ENCODE peak calls at places on chromosomes 13 and 19, in six cellular contexts. N is lung, S is astrocyte of the spinal cord, R is mucosa of descending colon, H is fibroblast of pulmonary artery, G is foreskin fibroblast. M is an unnamed sample.

GRCh38 chr13:50599046-50599445 is 244.4 kb downstream of the DLEU7 start:
- DNase-seq in N (no peak), G (no peak), R (no peak), S (no peak), H (no peak), M (no peak)

GRCh38 chr13:80558074-80558473 is 217.1 kb upstream of the SPRY2 start:
- DNase-seq in N (no peak), R (no peak), G (peak), H (no peak), S (no peak), M (no peak)

GRCh38 chr13:101325423-101325822 is 90.9 kb downstream of the NALCN start:
- DNase-seq in G (no peak), R (no peak), S (no peak), N (no peak), H (no peak), M (no peak)

GRCh38 chr19:3692141-3693029 is 7.9 kb downstream of the PIP5K1C start:
- DNase-seq in N (no peak), R (no peak), H (no peak), S (no peak), G (no peak), M (no peak)

GRCh38 chr19:32748497-32748896 is 28.9 kb downstream of the TDRD12 start:
- DNase-seq in S (no peak), R (no peak), G (no peak), H (no peak), N (no peak), M (no peak)

GRCh38 chr13:43991773-43992201 is 112.1 kb downstream of the LACC1 start:
- DNase-seq in G (no peak), S (no peak), H (no peak), N (no peak), R (no peak), M (no peak)

GRCh38 chr13:59891053-59891452 is 272.7 kb downstream of the DIAPH3 start:
- DNase-seq in H (no peak), G (no peak), S (no peak), R (no peak), N (no peak), M (no peak)

GRCh38 chr19:23482829-23483228 is 87.6 kb upstream of the ZNF91 start:
- DNase-seq in S (no peak), N (no peak), H (no peak), R (no peak), G (no peak), M (no peak)

GRCh38 chr19:36577271-36577996 is 4.3 kb upstream of the ZNF529 start:
- DNase-seq in G (no peak), H (no peak), S (no peak), R (no peak), N (no peak), M (no peak)

GRCh38 chr13:30829145-30829544 is 76.9 kb upstream of the MEDAG start:
- DNase-seq in R (no peak), G (peak), H (peak), S (peak), N (no peak), M (no peak)

GRCh38 chr13:40123962-40124647 is 468.6 kb downstream of the COG6 start:
- DNase-seq in S (no peak), H (no peak), G (no peak), N (no peak), R (no peak), M (no peak)

GRCh38 chr13:69903081-69903480 is 204.5 kb upstream of the ATXN8OS start:
- DNase-seq in H (no peak), S (peak), R (no peak), N (no peak), G (no peak), M (no peak)

GRCh38 chr19:4844348-4845179 is 13.1 kb upstream of the TICAM1 start:
- DNase-seq in G (no peak), S (no peak), H (peak), N (no peak), R (no peak), M (no peak)

GRCh38 chr13:48110930-48111721 is 16.2 kb upstream of the MED4 start:
- DNase-seq in G (no peak), N (no peak), S (peak), H (peak), R (no peak), M (peak)

GRCh38 chr13:27354379-27354778 is 70.0 kb upstream of the GTF3A start:
- DNase-seq in S (peak), G (peak), H (peak), R (no peak), N (no peak), M (no peak)
- TF ChIP-seq CTCF in S (peak), G (peak), H (peak), R (no peak), N (no peak), M (no peak)

GRCh38 chr13:110305949-110306339 is 1.0 kb downstream of the COL4A1 start:
- DNase-seq in S (no peak), G (no peak), R (no peak), N (no peak), H (peak), M (no peak)
- H3K4me3 ChIP-seq in S (peak), G (peak), R (peak), N (peak), H (peak), M (peak)

GRCh38 chr19:1108291-1109031 is 4.7 kb downstream of the GPX4 start:
- DNase-seq in G (no peak), S (no peak), R (no peak), H (no peak), N (no peak), M (no peak)

GRCh38 chr19:1105217-1105872 is 1.6 kb downstream of the GPX4 start:
- DNase-seq in N (no peak), R (no peak), G (no peak), H (no peak), S (no peak), M (no peak)

GRCh38 chr19:1105873-1106840 is 2.4 kb downstream of the GPX4 start:
- DNase-seq in S (no peak), H (no peak), R (no peak), G (no peak), N (no peak), M (no peak)

GRCh38 chr19:1107655-1108261 is 4.0 kb downstream of the GPX4 start:
- DNase-seq in G (no peak), S (no peak), N (no peak), R (no peak), H (peak), M (no peak)

DNA sequence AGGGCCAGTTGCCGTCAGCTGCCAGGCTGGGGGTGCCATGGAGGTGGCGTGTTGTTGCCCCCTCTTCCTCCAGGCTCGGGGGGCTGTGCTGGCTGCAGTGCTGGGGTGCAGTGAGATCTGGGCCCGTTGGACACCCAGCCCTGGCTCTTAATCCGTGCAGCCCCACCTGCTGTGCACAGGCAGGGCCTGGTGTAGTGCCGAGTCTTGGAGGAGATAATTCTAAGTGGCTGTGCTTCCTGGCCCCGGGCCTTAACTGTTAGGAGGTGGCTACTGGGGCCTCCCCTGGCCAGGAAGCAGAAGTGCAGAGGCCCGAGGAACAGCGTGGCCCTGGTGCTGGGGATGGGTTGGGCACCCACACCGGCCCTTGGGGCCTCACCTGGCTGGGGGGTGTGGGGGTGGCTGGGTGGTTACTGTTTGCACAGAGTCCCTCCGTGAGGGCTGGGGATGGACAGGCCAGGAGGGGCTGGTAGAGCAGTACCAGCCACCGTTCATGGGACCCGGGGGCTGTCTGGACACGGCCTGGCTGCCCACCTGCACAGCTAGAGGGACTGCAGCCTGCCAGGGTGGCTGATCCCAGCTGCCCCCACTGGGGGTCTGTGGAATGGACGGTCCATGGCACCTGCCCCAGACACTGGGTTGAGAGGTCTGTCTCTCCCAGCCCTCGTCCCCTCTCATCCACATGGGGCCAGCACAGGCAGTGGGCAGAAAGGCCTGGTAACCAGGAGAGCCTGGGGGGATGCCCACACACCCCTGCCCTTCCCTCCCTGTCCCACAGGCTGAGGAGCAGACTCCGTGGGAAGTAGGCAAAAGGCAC is 3.3 kb downstream of the GPX4 start:
- DNase-seq in R (no peak), S (no peak), H (peak), G (peak), N (no peak), M (no peak)
- TF ChIP-seq CTCF in R (no peak), S (peak), H (peak), G (peak), N (no peak), M (peak)

GRCh38 chr19:30604657-30605056 is 232.5 kb downstream of the ZNF536 start:
- DNase-seq in S (no peak), R (no peak), N (no peak), H (no peak), G (no peak), M (no peak)

GRCh38 chr19:30608471-30608870 is 236.3 kb downstream of the ZNF536 start:
- DNase-seq in N (no peak), H (no peak), R (no peak), S (no peak), G (no peak), M (no peak)

GRCh38 chr19:30605333-30605732 is 233.1 kb downstream of the ZNF536 start:
- DNase-seq in H (no peak), S (no peak), G (no peak), R (no peak), N (no peak), M (no peak)

GRCh38 chr19:30606114-30607050 is 234.2 kb downstream of the ZNF536 start:
- DNase-seq in R (no peak), H (no peak), S (no peak), N (no peak), G (no peak), M (no peak)

GRCh38 chr19:30609656-30610270 is 237.6 kb downstream of the ZNF536 start:
- DNase-seq in N (no peak), H (no peak), G (no peak), R (no peak), S (no peak), M (no peak)
- H3K4me3 ChIP-seq in N (no peak), H (no peak), G (no peak), R (no peak), S (no peak), M (no peak)

DNA sequence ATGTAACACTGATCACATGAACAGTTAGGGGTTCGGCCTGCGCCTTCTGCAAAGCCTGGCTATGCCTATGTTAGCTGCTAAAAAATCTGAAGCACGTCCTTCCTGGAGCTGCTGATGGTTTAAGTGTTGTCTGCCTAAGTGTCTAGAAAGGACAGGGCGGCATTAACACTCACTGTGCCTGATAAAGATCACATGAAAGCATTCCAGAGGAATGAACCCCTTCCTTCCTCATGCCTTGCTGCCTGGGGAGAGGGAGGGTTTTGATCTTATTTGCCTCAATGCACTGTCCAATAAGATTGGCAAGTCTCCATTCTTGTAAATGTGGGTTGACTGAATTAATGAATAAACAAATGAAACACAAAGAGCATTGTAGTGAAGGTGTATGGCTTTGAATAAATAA is 5.2 kb downstream of the DOCK9 start:
- DNase-seq in H (peak), R (no peak), N (no peak), S (peak), G (peak), M (peak)
- TF ChIP-seq CTCF in H (no peak), R (no peak), N (no peak), S (no peak), G (no peak), M (no peak)

DNA sequence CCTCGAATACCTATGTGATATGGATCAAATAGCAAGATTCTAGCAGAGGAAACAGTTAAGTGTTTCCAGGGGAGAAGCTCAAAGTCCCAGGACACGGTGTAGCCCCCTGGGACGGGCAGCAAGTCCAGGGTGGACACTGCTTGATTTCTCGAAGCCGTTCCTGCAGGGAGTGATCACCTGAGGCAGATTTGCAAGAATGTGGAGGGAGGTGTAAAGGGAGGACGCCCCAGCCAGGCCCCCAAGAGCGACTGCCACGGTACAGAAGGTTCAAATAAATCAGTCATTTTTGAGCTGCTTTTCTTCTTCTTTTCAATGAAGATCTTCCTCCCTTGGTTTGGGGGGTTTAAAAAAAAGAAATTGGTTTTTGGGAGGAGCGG is 41.4 kb downstream of the KLF2 start:
- DNase-seq in G (no peak), S (no peak), N (no peak), R (peak), H (no peak), M (no peak)
- H3K4me3 ChIP-seq in G (no peak), S (no peak), N (no peak), R (no peak), H (no peak), M (no peak)

GRCh38 chr13:110713981-110714797 is 689 bp downstream of the ING1 start:
- DNase-seq in R (peak), H (peak), S (peak), N (peak), G (peak), M (no peak)
- TF ChIP-seq CTCF in R (no peak), H (no peak), S (no peak), N (no peak), G (no peak), M (peak)

GRCh38 chr13:99155821-99156220 is 44.8 kb upstream of the UBAC2 start:
- DNase-seq in N (no peak), S (no peak), H (no peak), R (no peak), G (no peak), M (no peak)
- H3K4me3 ChIP-seq in N (no peak), S (no peak), H (no peak), R (no peak), G (no peak), M (no peak)